ENCODE peak calls at places on chromosomes 6 and 20, in ten cellular contexts. O, K, A, I, N, X, D, W, U and B are unnamed samples.
A peak's percentile ranks its signal among the peaks of the same experiment; 100 is the strongest.

GRCh38 chr20:53622247-53623114 is 28.8 kb upstream of the ZNF217 start:
- DNase-seq in K (no peak), U (no peak), A (no peak), N (no peak), O (no peak), X (no peak), D (no peak), I (no peak), W (no peak), B (no peak)

GRCh38 chr6:130389142-130389541 is 23.3 kb downstream of the TMEM200A start:
- DNase-seq in W (no peak), K (no peak), N (no peak), D (no peak), A (no peak), U (no peak), I (peak; percentile 20), O (no peak), X (no peak), B (no peak)

GRCh38 chr6:105345506-105345905 is 57.4 kb downstream of the PREP start:
- DNase-seq in U (no peak), I (no peak), W (no peak), A (no peak), X (no peak), D (no peak), N (no peak), K (no peak), O (no peak), B (no peak)

GRCh38 chr6:125995972-125996580 is 9.7 kb downstream of the TRMT11 start:
- DNase-seq in O (peak; percentile 69), I (peak; percentile 78), D (peak; percentile 56), K (peak; percentile 70), A (peak; percentile 8), U (peak; percentile 43), N (peak; percentile 42), W (peak; percentile 66), X (peak; percentile 75), B (peak; percentile 45)

GRCh38 chr20:19027971-19028370 is 184.5 kb upstream of the SLC24A3 start:
- DNase-seq in A (no peak), X (no peak), O (no peak), U (no peak), D (no peak), K (no peak), I (no peak), N (no peak), W (no peak), B (no peak)

GRCh38 chr20:54194724-54195438 is 13.0 kb upstream of the PFDN4 start:
- DNase-seq in I (no peak), X (no peak), O (no peak), K (no peak), A (peak; percentile 9), U (no peak), D (no peak), N (no peak), W (no peak), B (no peak)

GRCh38 chr20:41408131-41408789 is 41.6 kb upstream of the EMILIN3 start:
- DNase-seq in U (peak; percentile 52), A (no peak), D (no peak), K (no peak), W (no peak), N (no peak), O (no peak), I (no peak), X (no peak), B (no peak)

GRCh38 chr6:168326294-168327261 is 7.0 kb upstream of the DACT2 start:
- DNase-seq in I (no peak), D (no peak), A (peak; percentile 33), N (no peak), U (no peak), W (no peak), K (no peak), O (no peak), X (no peak), B (no peak)

GRCh38 chr6:151400473-151400872 is 9.1 kb upstream of the ZBTB2 start:
- DNase-seq in N (no peak), D (no peak), A (peak; percentile 47), X (no peak), W (no peak), I (no peak), O (no peak), K (no peak), U (no peak), B (no peak)

GRCh38 chr20:42093542-42094440 is 475.6 kb upstream of the CHD6 start:
- DNase-seq in O (no peak), W (no peak), X (no peak), I (no peak), K (no peak), D (no peak), A (no peak), N (no peak), U (no peak), B (no peak)

GRCh38 chr6:168314948-168315347 is 4.6 kb downstream of the DACT2 start:
- DNase-seq in X (no peak), K (no peak), D (no peak), U (no peak), A (no peak), N (no peak), I (peak; percentile 17), O (no peak), W (no peak), B (no peak)

GRCh38 chr6:165662671-165663282 is at the start of gene PDE10A:
- DNase-seq in K (no peak), A (peak; percentile 44), X (no peak), D (peak; percentile 25), U (peak; percentile 62), W (no peak), O (peak; percentile 61), I (peak; percentile 72), N (peak; percentile 81), B (peak; percentile 48)

GRCh38 chr6:11899645-11900044 is 112.5 kb upstream of the HIVEP1 start:
- DNase-seq in U (no peak), O (no peak), A (no peak), I (no peak), X (no peak), K (no peak), D (no peak), N (no peak), W (no peak), B (no peak)

GRCh38 chr20:36126836-36127529 is 27.6 kb upstream of the EPB41L1 start:
- DNase-seq in I (no peak), A (no peak), O (no peak), K (no peak), U (no peak), X (no peak), N (no peak), D (no peak), W (no peak), B (no peak)

GRCh38 chr6:143290206-143290605 is 160.3 kb downstream of the ADAT2 start:
- DNase-seq in U (no peak), N (no peak), W (no peak), D (no peak), K (no peak), O (no peak), I (peak; percentile 28), A (no peak), X (no peak), B (no peak)
- TF ChIP-seq CTCF in U (no peak), N (no peak), W (no peak), D (no peak), K (no peak), O (no peak), I (no peak), A (no peak), X (no peak), B (no peak)

DNA sequence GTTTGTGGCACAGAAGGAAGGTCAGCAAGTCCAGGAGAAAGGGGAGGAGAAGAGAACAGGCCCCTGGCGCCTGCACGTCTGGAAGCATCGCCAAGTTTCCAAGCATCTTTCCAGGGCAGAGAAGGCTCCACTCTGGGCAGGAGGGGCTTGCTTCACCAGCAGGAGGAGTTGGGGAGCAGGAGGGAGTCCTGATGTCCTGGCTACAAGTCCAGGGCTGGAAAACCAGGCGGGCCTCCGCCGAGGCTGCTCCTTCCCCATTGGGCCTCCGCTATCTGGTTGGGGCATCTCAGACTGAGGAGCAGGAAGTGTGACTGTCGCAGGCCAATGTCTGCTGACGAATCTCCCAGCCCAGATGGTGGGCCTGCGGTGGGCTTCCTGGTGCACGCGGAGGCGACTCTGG is 421.9 kb downstream of the PREX1 start:
- DNase-seq in X (no peak), K (no peak), N (peak; percentile 33), O (peak; percentile 15), D (no peak), I (no peak), W (no peak), U (no peak), A (no peak), B (no peak)
- TF ChIP-seq CTCF in X (no peak), K (no peak), N (no peak), O (no peak), D (no peak), I (no peak), W (no peak), U (peak; percentile 1), A (no peak), B (no peak)

GRCh38 chr6:36735110-36735971 is 37.7 kb downstream of the RAB44 start:
- DNase-seq in D (no peak), O (no peak), X (peak; percentile 83), W (no peak), A (peak; percentile 53), I (peak; percentile 26), K (peak; percentile 68), U (peak; percentile 67), N (peak; percentile 88), B (peak; percentile 63)
- TF ChIP-seq CTCF in D (no peak), O (no peak), X (no peak), W (no peak), A (peak; percentile 19), I (peak; percentile 21), K (no peak), U (no peak), N (no peak), B (no peak)

GRCh38 chr6:1515781-1516180 is 93.9 kb upstream of the FOXC1 start:
- DNase-seq in X (no peak), D (no peak), W (no peak), O (no peak), A (no peak), U (no peak), N (no peak), K (no peak), I (no peak), B (no peak)

GRCh38 chr6:1514078-1514477 is 95.6 kb upstream of the FOXC1 start:
- DNase-seq in O (no peak), I (no peak), D (no peak), W (no peak), K (no peak), X (no peak), N (no peak), A (no peak), U (no peak), B (no peak)

GRCh38 chr6:1516742-1517520 is 92.8 kb upstream of the FOXC1 start:
- DNase-seq in K (no peak), N (no peak), U (no peak), A (no peak), X (no peak), I (no peak), O (no peak), D (no peak), W (no peak), B (no peak)

GRCh38 chr6:1513206-1513605 is 96.5 kb upstream of the FOXC1 start:
- DNase-seq in D (no peak), W (no peak), O (no peak), K (no peak), X (no peak), U (no peak), A (no peak), I (no peak), N (no peak), B (no peak)

DNA sequence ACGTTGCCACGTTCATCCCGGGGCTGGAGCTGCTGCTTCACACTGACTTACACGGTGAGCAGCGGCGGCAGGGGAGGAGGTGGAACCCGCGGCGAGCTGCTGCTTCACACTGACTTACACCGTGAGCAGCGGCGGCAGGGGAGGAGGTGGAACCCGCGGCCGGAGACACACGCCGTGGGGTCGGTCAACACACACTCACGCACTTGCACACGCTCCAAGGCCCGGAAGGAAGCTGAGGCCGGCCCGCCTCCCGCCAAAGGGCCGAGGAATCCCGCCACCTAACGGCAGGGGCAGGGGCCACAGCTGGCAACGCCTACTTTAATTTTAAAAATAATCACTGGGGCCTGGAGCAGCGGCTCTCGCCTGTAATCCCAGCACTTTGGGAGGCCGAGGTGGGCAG is 94.4 kb upstream of the FOXC1 start:
- DNase-seq in I (no peak), K (no peak), X (no peak), W (no peak), A (no peak), U (no peak), N (no peak), O (no peak), D (no peak), B (no peak)
- TF ChIP-seq CTCF in I (no peak), K (no peak), X (no peak), W (no peak), A (no peak), U (no peak), N (no peak), O (no peak), D (no peak), B (no peak)